ENCODE peak calls at places on chromosomes 1 and 21, in five cellular contexts. M is stimulated activated CD4-positive, alpha-beta T cell treated with anti-CD3 and anti-CD28 coated beads, TNF-alpha, amount 100 ng/mL, for 1 hour; Z is NCI-H345; T is NCI-H1694 treated with DMSO at 0.1 percent for 48 hours; Q is HepG2. A is an unnamed sample.

GRCh38 chr1:245396615-245397014 is 241.8 kb downstream of the KIF26B start:
- DNase-seq in Z (no peak), M (no peak), T (no peak), Q (no peak), A (no peak)

GRCh38 chr1:110490791-110491451 is 28.1 kb downstream of the KCNA10 start:
- DNase-seq in M (no peak), Z (no peak), T (no peak), Q (no peak), A (no peak)

GRCh38 chr1:155010211-155010918 is 7.8 kb downstream of the ZBTB7B start:
- DNase-seq in Q (no peak), T (no peak), M (no peak), Z (no peak), A (no peak)

GRCh38 chr1:115419571-115419970 is 81.5 kb upstream of the NGF start:
- DNase-seq in Z (no peak), Q (no peak), T (no peak), M (no peak), A (no peak)

GRCh38 chr21:44965251-44966022 is 25.6 kb downstream of the SLX9 start:
- DNase-seq in Q (no peak), T (peak; percentile 35), Z (no peak), M (no peak), A (peak; percentile 12)

GRCh38 chr1:33057095-33057494 is 20.4 kb upstream of the AK2 start:
- DNase-seq in Q (no peak), Z (no peak), T (no peak), M (no peak), A (no peak)

GRCh38 chr1:236168716-236169429 is 26.5 kb downstream of the GPR137B start:
- DNase-seq in Z (no peak), Q (peak; percentile 48), T (no peak), M (no peak), A (peak; percentile 73)

GRCh38 chr1:225919906-225920305 is 4.1 kb downstream of the PYCR2 start:
- DNase-seq in Q (no peak), T (peak; percentile 73), Z (peak; percentile 73), M (no peak), A (peak; percentile 80)

GRCh38 chr1:154115180-154115579 is 39.7 kb downstream of the NUP210L start:
- DNase-seq in M (no peak), Q (no peak), Z (peak; percentile 8), T (no peak), A (no peak)

GRCh38 chr1:236880209-236880608 is 85.1 kb downstream of the MTR start:
- DNase-seq in Z (no peak), Q (no peak), T (no peak), M (no peak), A (peak; percentile 40)

GRCh38 chr1:41353744-41354143 is 7.5 kb upstream of the FOXO6 start:
- DNase-seq in Z (no peak), T (no peak), M (no peak), Q (no peak), A (no peak)

GRCh38 chr1:103247517-103247916 is 139.2 kb upstream of the COL11A1 start:
- DNase-seq in M (no peak), Z (no peak), T (no peak), Q (no peak), A (no peak)

GRCh38 chr1:108646661-108647269 is 14.1 kb downstream of the HENMT1 start:
- DNase-seq in M (peak; percentile 52), Z (no peak), Q (peak; percentile 84), T (no peak), A (peak; percentile 81)

GRCh38 chr1:67883069-67883468 is 49.8 kb upstream of the GNG12 start:
- DNase-seq in M (no peak), Z (no peak), T (no peak), Q (no peak), A (no peak)